ENCODE peak calls at places on chromosomes 5 and 9, in eight cellular contexts. S is frontal cortex, M is GM12865, I is activated T-cell treated with anti-CD3 and anti-CD28 coated beads for 1 hour, K is astrocyte of the hippocampus, C is GM23248, E is T-helper 1 cell, Y is NCI-H1092 treated with DMSO at 0.1 percent for 48 hours. T is an unnamed sample.

GRCh38 chr9:92603100-92603499 is 66.8 kb downstream of the IPPK start:
- DNase-seq in S (no peak), M (no peak), I (no peak), K (no peak), C (no peak), E (no peak), Y (no peak), T (no peak)

GRCh38 chr5:75948441-75948840 is 134.7 kb upstream of the SV2C start:
- DNase-seq in S (no peak), M (no peak), I (no peak), K (no peak), C (no peak), E (no peak), Y (no peak), T (no peak)

GRCh38 chr9:69809304-69809863 is 11.2 kb upstream of the CFAP95 start:
- DNase-seq in S (no peak), M (peak), I (peak), K (peak), C (peak), E (peak), Y (no peak), T (no peak)

GRCh38 chr5:395921-396714 is 46.9 kb upstream of the EXOC3 start:
- DNase-seq in S (peak), M (no peak), I (no peak), K (no peak), C (no peak), E (peak), Y (no peak), T (peak)

GRCh38 chr5:133322743-133323142 is 270.9 kb downstream of the HSPA4 start:
- DNase-seq in S (no peak), M (no peak), I (no peak), K (peak), C (peak), E (no peak), Y (no peak), T (no peak)

GRCh38 chr9:134442486-134443168 is 116.4 kb downstream of the RXRA start:
- DNase-seq in S (no peak), M (no peak), I (no peak), K (peak), C (peak), E (no peak), Y (peak), T (no peak)

GRCh38 chr9:126615791-126616447 is 2.2 kb downstream of the LMX1B start:
- DNase-seq in S (peak), M (no peak), I (no peak), K (no peak), C (no peak), E (no peak), Y (no peak), T (no peak)

GRCh38 chr5:2297991-2298390 is 415.3 kb upstream of the IRX4 start:
- DNase-seq in S (no peak), M (no peak), I (no peak), K (no peak), C (no peak), E (no peak), Y (no peak), T (no peak)

GRCh38 chr5:141957367-141957993 is 522 bp downstream of the PCDH12 start:
- DNase-seq in S (no peak), M (no peak), I (no peak), K (no peak), C (no peak), E (no peak), Y (no peak), T (peak)

GRCh38 chr5:149749481-149750365 is 19.6 kb downstream of the PPARGC1B start:
- DNase-seq in S (no peak), M (no peak), I (no peak), K (no peak), C (peak), E (no peak), Y (no peak), T (no peak)

GRCh38 chr9:134557331-134557730 is 84.3 kb upstream of the COL5A1 start:
- DNase-seq in S (peak), M (no peak), I (no peak), K (no peak), C (no peak), E (no peak), Y (no peak), T (no peak)

GRCh38 chr5:75512383-75513074 is 838 bp downstream of the POLK start:
- DNase-seq in S (no peak), M (no peak), I (no peak), K (no peak), C (peak), E (no peak), Y (peak), T (peak)

GRCh38 chr5:177427919-177428573 is 1.6 kb downstream of the GRK6 start:
- DNase-seq in S (no peak), M (peak), I (no peak), K (no peak), C (no peak), E (peak), Y (no peak), T (no peak)